ENCODE peak calls at places on chromosomes 12 and 14, in five cellular contexts. F is fibroblast of lung, U is thyroid gland, J is A673, W is Caco-2. R is an unnamed sample. For H3K36me3, the result is how much of the 10 kb centered on the place peaks cover.

GRCh38 chr12:109489955-109490565 is 12.6 kb downstream of the UBE3B start:
- DNase-seq in F (no peak), U (no peak), J (no peak), W (no peak), R (no peak)

GRCh38 chr14:51715742-51716141 is 64.0 kb downstream of the FRMD6 start:
- DNase-seq in F (no peak), U (no peak), J (no peak), W (peak), R (no peak)

GRCh38 chr12:56389215-56389850 is 26.7 kb upstream of the APOF start:
- DNase-seq in F (no peak), U (no peak), J (no peak), W (no peak), R (no peak)

GRCh38 chr12:20097561-20097960 is 270.8 kb upstream of the PDE3A start:
- DNase-seq in F (peak), U (no peak), J (no peak), W (no peak), R (no peak)

GRCh38 chr12:131963381-131963780 is 13.6 kb downstream of the EP400 start:
- DNase-seq in F (no peak), U (no peak), J (no peak), W (no peak), R (no peak)

GRCh38 chr12:79250186-79250585 is 385.6 kb downstream of the SYT1 start:
- DNase-seq in F (peak), U (no peak), J (no peak), W (no peak), R (peak)

GRCh38 chr12:111396726-111397445 is 8.8 kb upstream of the SH2B3 start:
- DNase-seq in F (peak), U (peak), J (peak), W (peak), R (peak)

GRCh38 chr14:82855912-82856381 is 1322.3 kb upstream of the SEL1L start:
- DNase-seq in F (peak), U (no peak), J (peak), W (no peak), R (peak)

GRCh38 chr14:55976619-55977018 is 141.6 kb upstream of the PELI2 start:
- DNase-seq in F (no peak), U (no peak), J (no peak), W (no peak), R (peak)

GRCh38 chr14:24315807-24316596 is 4.7 kb downstream of the LTB4R start:
- DNase-seq in F (no peak), U (peak), J (no peak), W (peak), R (no peak)

GRCh38 chr14:101125719-101126375 is 222.3 kb upstream of the RTL1 start:
- DNase-seq in F (no peak), U (no peak), J (no peak), W (no peak), R (no peak)

GRCh38 chr14:51176819-51177218 is 63.2 kb upstream of the TMX1 start:
- DNase-seq in F (no peak), U (peak), J (peak), W (no peak), R (no peak)

GRCh38 chr14:81164167-81164774 is 56.5 kb downstream of the GTF2A1 start:
- DNase-seq in F (peak), U (peak), J (peak), W (peak), R (peak)

GRCh38 chr12:95574030-95574429 is 22.8 kb upstream of the USP44 start:
- DNase-seq in F (no peak), U (no peak), J (no peak), W (no peak), R (no peak)

GRCh38 chr12:67305544-67305943 is 36.4 kb downstream of the CAND1 start:
- DNase-seq in F (no peak), U (no peak), J (no peak), W (no peak), R (no peak)

GRCh38 chr12:1800646-1801284 is 19.6 kb upstream of the LRTM2 start:
- DNase-seq in F (peak), U (peak), J (peak), W (peak), R (no peak)

GRCh38 chr12:115774148-115774905 is 503.2 kb downstream of the MED13L start:
- DNase-seq in F (no peak), U (no peak), J (no peak), W (no peak), R (no peak)

GRCh38 chr14:34649344-34649743 is 19.4 kb upstream of the SNX6 start:
- DNase-seq in F (peak), U (no peak), J (no peak), W (no peak), R (peak)

GRCh38 chr14:102229071-102229738 is 75.8 kb downstream of the MOK start:
- DNase-seq in F (no peak), U (no peak), J (no peak), W (no peak), R (no peak)

GRCh38 chr14:95993768-95994592 is 45.2 kb upstream of the C14orf132 start:
- DNase-seq in F (peak), U (peak), J (peak), W (no peak), R (peak)

GRCh38 chr12:49049566-49050224 is 10.9 kb downstream of the KMT2D start:
- DNase-seq in F (peak), U (no peak), J (peak), W (peak), R (peak)

GRCh38 chr12:22935090-22935489 is 310.1 kb downstream of the ETNK1 start:
- DNase-seq in F (no peak), U (no peak), J (peak), W (no peak), R (no peak)

GRCh38 chr12:22938323-22938722 is 313.4 kb downstream of the ETNK1 start:
- DNase-seq in F (no peak), U (no peak), J (no peak), W (no peak), R (no peak)

DNA sequence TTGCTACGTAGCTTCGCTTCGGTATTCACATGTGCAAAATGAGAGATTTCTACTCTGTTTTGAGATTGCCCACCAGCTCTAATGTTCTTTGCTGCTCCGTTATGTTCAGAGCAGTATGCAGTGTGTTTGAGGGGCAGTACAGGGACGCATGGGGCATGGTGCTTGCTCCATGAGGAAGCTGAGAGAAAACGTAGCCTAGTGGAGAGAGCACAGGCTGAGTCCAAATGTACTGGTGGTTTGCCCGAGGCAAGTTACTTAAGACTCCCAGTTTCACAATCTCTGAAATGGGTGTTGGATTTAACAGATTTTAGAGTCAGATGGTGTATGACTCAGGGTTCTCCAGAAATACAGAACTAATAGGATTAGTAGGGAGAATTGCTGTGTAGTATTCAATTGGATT is 310.5 kb downstream of the ETNK1 start:
- DNase-seq in F (peak), U (no peak), J (peak), W (no peak), R (peak)
- H3K4me3 ChIP-seq in F (peak), U (no peak), J (peak), W (no peak), R (no peak)

GRCh38 chr14:77469041-77469440 is 11.1 kb downstream of the AHSA1 start:
- DNase-seq in F (no peak), U (no peak), J (no peak), W (no peak), R (no peak)
- H3K36me3 ChIP-seq in F (under half), U (half or more), J (half or more), W (under half), R (under half)

GRCh38 chr14:64634558-64634957 is 69.7 kb upstream of the PLEKHG3 start:
- DNase-seq in F (no peak), U (no peak), J (no peak), W (no peak), R (no peak)
- TF ChIP-seq CTCF in F (no peak), U (no peak), J (no peak), W (no peak), R (no peak)

GRCh38 chr14:69669375-69669774 is 58.0 kb downstream of the SUSD6 start:
- DNase-seq in F (no peak), U (no peak), J (no peak), W (no peak), R (no peak)
- H3K4me3 ChIP-seq in F (no peak), U (no peak), J (no peak), W (no peak), R (no peak)

DNA sequence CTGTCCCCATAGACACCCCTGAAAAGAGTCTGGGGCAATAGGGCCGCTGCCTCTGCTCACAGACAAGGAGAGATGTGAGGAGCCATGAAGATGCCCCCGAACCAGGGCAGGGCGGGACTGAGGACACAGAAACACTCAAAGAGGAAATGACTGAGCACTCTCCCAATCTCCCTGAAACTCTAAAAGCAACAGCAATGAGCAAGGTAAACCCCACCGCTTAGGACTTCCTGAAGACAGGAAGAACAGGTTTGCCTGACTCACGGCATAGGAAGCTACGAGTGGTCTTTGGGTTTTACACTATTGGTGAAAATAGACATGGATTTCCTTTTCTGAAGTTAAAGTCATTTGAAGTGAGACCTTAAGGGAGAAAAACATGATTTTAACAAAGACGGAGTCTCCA is 32.5 kb downstream of the STX2 start:
- DNase-seq in F (no peak), U (no peak), J (no peak), W (no peak), R (peak)
- H3K36me3 ChIP-seq in F (under half), U (under half), J (under half), W (under half), R (under half)

GRCh38 chr14:89252887-89253532 is 164.0 kb downstream of the FOXN3 start:
- DNase-seq in F (peak), U (peak), J (peak), W (no peak), R (peak)
- TF ChIP-seq CTCF in F (no peak), U (peak), J (peak), W (peak), R (peak)

GRCh38 chr14:104289485-104289884 is 151.1 kb downstream of the KIF26A start:
- DNase-seq in F (no peak), U (no peak), J (no peak), W (no peak), R (no peak)

GRCh38 chr14:104292084-104292970 is 153.9 kb downstream of the KIF26A start:
- DNase-seq in F (no peak), U (no peak), J (no peak), W (peak), R (no peak)

GRCh38 chr14:104291123-104292000 is 153.0 kb downstream of the KIF26A start:
- DNase-seq in F (no peak), U (no peak), J (no peak), W (peak), R (no peak)

GRCh38 chr14:104290058-104290667 is 151.8 kb downstream of the KIF26A start:
- DNase-seq in F (no peak), U (no peak), J (no peak), W (no peak), R (no peak)

GRCh38 chr14:104290756-104291122 is 152.4 kb downstream of the KIF26A start:
- DNase-seq in F (no peak), U (no peak), J (no peak), W (peak), R (no peak)
- H3K4me3 ChIP-seq in F (no peak), U (no peak), J (no peak), W (no peak), R (no peak)

R was measured in bronchial epithelial cell.